ENCODE peak calls at places on chromosomes 2 and 18, in four cellular contexts. S is A549; N is activated CD4-positive, alpha-beta T cell treated with anti-CD3 and anti-CD28 coated beads for 4 hours; O is NCI-H1436 treated with DMSO at 0.1 percent for 48 hours. J is an unnamed sample.

GRCh38 chr2:85971369-85971768 is 82.6 kb upstream of the ST3GAL5 start:
- DNase-seq in S (no peak), O (no peak), N (no peak), J (no peak)

GRCh38 chr2:71896385-71897144 is 251.1 kb downstream of the CYP26B1 start:
- DNase-seq in S (no peak), N (no peak), O (no peak), J (no peak)

GRCh38 chr2:71609958-71610357 is 156.6 kb downstream of the DYSF start:
- DNase-seq in N (no peak), S (peak), O (no peak), J (no peak)

GRCh38 chr2:179180242-179180641 is 84.4 kb downstream of the SESTD1 start:
- DNase-seq in S (no peak), O (no peak), N (no peak), J (no peak)

GRCh38 chr2:107511970-107512789 is 314.5 kb upstream of the RGPD4 start:
- DNase-seq in S (no peak), N (no peak), O (peak), J (no peak)

GRCh38 chr18:77140439-77141109 is 8.0 kb upstream of the MBP start:
- DNase-seq in N (no peak), O (no peak), S (no peak), J (no peak)

GRCh38 chr2:115160523-115161521 is 718.4 kb downstream of the DPP10 start:
- DNase-seq in N (no peak), O (peak), S (no peak), J (no peak)

GRCh38 chr18:39435986-39436385 is 1870.4 kb upstream of the CELF4 start:
- DNase-seq in S (no peak), N (no peak), O (no peak), J (no peak)

GRCh38 chr2:127526940-127527804 is 883 bp upstream of the IWS1 start:
- DNase-seq in O (no peak), S (no peak), N (no peak), J (no peak)

GRCh38 chr2:46829240-46829970 is 86.2 kb downstream of the MCFD2 start:
- DNase-seq in S (no peak), N (no peak), O (no peak), J (no peak)

GRCh38 chr2:9771481-9772017 is 71.7 kb upstream of the TAF1B start:
- DNase-seq in S (peak), N (no peak), O (no peak), J (no peak)

GRCh38 chr2:146477383-146477782 is 1367.4 kb upstream of the ACVR2A start:
- DNase-seq in O (no peak), S (no peak), N (no peak), J (no peak)

GRCh38 chr18:25467226-25468065 is 115.5 kb upstream of the ZNF521 start:
- DNase-seq in S (no peak), O (no peak), N (no peak), J (no peak)